ENCODE peak calls at places on chromosome 15, in four cellular contexts. One of them, this sample, is unnamed.

GRCh38 chr15:66800584-66801235 is 98.7 kb downstream of the SMAD6 start:
- DNase-seq in left ventricle myocardium inferior: no peak
- DNase-seq in Panc1: no peak
- DNase-seq in AG04450: no peak
- DNase-seq in this sample: no peak

GRCh38 chr15:47726399-47726823 is 9.1 kb downstream of the SEMA6D start:
- DNase-seq in left ventricle myocardium inferior: no peak
- DNase-seq in Panc1: no peak
- DNase-seq in AG04450: no peak
- DNase-seq in this sample: no peak

GRCh38 chr15:52503788-52504496 is 24.7 kb downstream of the MYO5A start:
- DNase-seq in left ventricle myocardium inferior: no peak
- DNase-seq in Panc1: no peak
- DNase-seq in AG04450: no peak
- DNase-seq in this sample: no peak

GRCh38 chr15:73946795-73947370 is 20.6 kb downstream of the LOXL1 start:
- DNase-seq in left ventricle myocardium inferior: peak; percentile 12
- DNase-seq in Panc1: no peak
- DNase-seq in AG04450: no peak
- DNase-seq in this sample: no peak

GRCh38 chr15:60982249-60982932 is 246.7 kb downstream of the RORA start:
- DNase-seq in left ventricle myocardium inferior: no peak
- DNase-seq in Panc1: no peak
- DNase-seq in AG04450: no peak
- DNase-seq in this sample: no peak

GRCh38 chr15:79640206-79640605 is 208.1 kb downstream of the MINAR1 start:
- DNase-seq in left ventricle myocardium inferior: peak; percentile 15
- DNase-seq in Panc1: peak; percentile 67
- DNase-seq in AG04450: peak; percentile 38
- DNase-seq in this sample: no peak

GRCh38 chr15:81091889-81092558 is 42.0 kb upstream of the CFAP161 start:
- DNase-seq in left ventricle myocardium inferior: no peak
- DNase-seq in Panc1: peak; percentile 45
- DNase-seq in AG04450: peak; percentile 89
- DNase-seq in this sample: no peak

GRCh38 chr15:29731865-29732264 is 90.4 kb downstream of the TJP1 start:
- DNase-seq in left ventricle myocardium inferior: no peak
- DNase-seq in Panc1: no peak
- DNase-seq in AG04450: no peak
- DNase-seq in this sample: no peak

GRCh38 chr15:76979331-76979925 is 15.5 kb upstream of the PSTPIP1 start:
- DNase-seq in left ventricle myocardium inferior: no peak
- DNase-seq in Panc1: no peak
- DNase-seq in AG04450: peak; percentile 18
- DNase-seq in this sample: no peak

GRCh38 chr15:92797168-92798052 is 102.7 kb upstream of the CHD2 start:
- DNase-seq in left ventricle myocardium inferior: no peak
- DNase-seq in Panc1: no peak
- DNase-seq in AG04450: peak; percentile 48
- DNase-seq in this sample: no peak

GRCh38 chr15:67690936-67691335 is 134.4 kb upstream of the SKOR1 start:
- DNase-seq in left ventricle myocardium inferior: no peak
- DNase-seq in Panc1: no peak
- DNase-seq in AG04450: peak; percentile 16
- DNase-seq in this sample: no peak

GRCh38 chr15:52128568-52128967 is 16.0 kb upstream of the BCL2L10 start:
- DNase-seq in left ventricle myocardium inferior: no peak
- DNase-seq in Panc1: no peak
- DNase-seq in AG04450: no peak
- DNase-seq in this sample: no peak

GRCh38 chr15:83372434-83372873 is 74.7 kb upstream of the SH3GL3 start:
- DNase-seq in left ventricle myocardium inferior: no peak
- DNase-seq in Panc1: no peak
- DNase-seq in AG04450: no peak
- DNase-seq in this sample: no peak

GRCh38 chr15:99403597-99403996 is 152.3 kb downstream of the LRRC28 start:
- DNase-seq in left ventricle myocardium inferior: no peak
- DNase-seq in Panc1: no peak
- DNase-seq in AG04450: no peak
- DNase-seq in this sample: no peak

GRCh38 chr15:82850242-82850591 is 40.8 kb downstream of the WHAMM start:
- DNase-seq in left ventricle myocardium inferior: no peak
- DNase-seq in Panc1: no peak
- DNase-seq in AG04450: no peak
- DNase-seq in this sample: peak; percentile 16

GRCh38 chr15:38930851-38931572 is 366.4 kb upstream of the RASGRP1 start:
- DNase-seq in left ventricle myocardium inferior: no peak
- DNase-seq in Panc1: no peak
- DNase-seq in AG04450: peak; percentile 21
- DNase-seq in this sample: no peak

DNA sequence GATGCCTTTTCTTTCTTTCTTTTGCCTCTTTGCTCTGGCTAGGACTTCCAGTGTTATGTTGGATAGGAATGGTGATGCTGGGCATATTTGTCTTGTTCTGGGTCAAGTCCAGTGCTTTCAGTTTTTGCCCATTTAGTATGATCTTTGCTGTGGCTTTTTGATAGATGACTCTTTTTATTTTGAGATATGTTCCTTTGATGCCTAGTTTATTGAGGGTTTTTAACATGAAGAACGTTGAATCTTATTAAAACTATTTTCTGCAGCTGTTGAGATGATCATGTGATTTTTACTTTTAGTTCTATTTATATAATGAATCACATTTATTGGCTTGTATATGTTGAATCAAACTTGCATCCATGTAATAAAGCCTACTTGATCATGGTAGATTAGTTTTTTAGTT is 363.8 kb upstream of the RASGRP1 start:
- DNase-seq in left ventricle myocardium inferior: no peak
- DNase-seq in Panc1: no peak
- DNase-seq in AG04450: no peak
- DNase-seq in this sample: no peak
- H3K9me3 ChIP-seq in left ventricle myocardium inferior: peaks cover 7% of the 10 kb centered on the region
- H3K9me3 ChIP-seq in Panc1: no peaks in the 10 kb centered on the region
- H3K9me3 ChIP-seq in AG04450: peaks cover 6% of the 10 kb centered on the region
- H3K9me3 ChIP-seq in this sample: no peaks in the 10 kb centered on the region

GRCh38 chr15:23503546-23503945 is 56.5 kb upstream of the GOLGA6L2 start:
- DNase-seq in left ventricle myocardium inferior: no peak
- DNase-seq in Panc1: no peak
- DNase-seq in AG04450: no peak
- DNase-seq in this sample: no peak

GRCh38 chr15:23506762-23507161 is 58.7 kb upstream of the MKRN3 start:
- DNase-seq in left ventricle myocardium inferior: no peak
- DNase-seq in Panc1: no peak
- DNase-seq in AG04450: no peak
- DNase-seq in this sample: no peak

GRCh38 chr15:23504003-23504402 is 57.0 kb upstream of the GOLGA6L2 start:
- DNase-seq in left ventricle myocardium inferior: no peak
- DNase-seq in Panc1: no peak
- DNase-seq in AG04450: no peak
- DNase-seq in this sample: no peak
- H3K9me3 ChIP-seq in left ventricle myocardium inferior: peaks cover under 1% of the 10 kb centered on the region
- H3K9me3 ChIP-seq in Panc1: no peaks in the 10 kb centered on the region
- H3K9me3 ChIP-seq in AG04450: no peaks in the 10 kb centered on the region
- H3K9me3 ChIP-seq in this sample: no peaks in the 10 kb centered on the region

GRCh38 chr15:89007989-89008388 is 80.3 kb upstream of the ABHD2 start:
- DNase-seq in left ventricle myocardium inferior: no peak
- DNase-seq in Panc1: no peak
- DNase-seq in AG04450: no peak
- DNase-seq in this sample: no peak
- H3K9me3 ChIP-seq in left ventricle myocardium inferior: no peaks in the 10 kb centered on the region
- H3K9me3 ChIP-seq in Panc1: no peaks in the 10 kb centered on the region
- H3K9me3 ChIP-seq in AG04450: no peaks in the 10 kb centered on the region
- H3K9me3 ChIP-seq in this sample: no peaks in the 10 kb centered on the region

DNA sequence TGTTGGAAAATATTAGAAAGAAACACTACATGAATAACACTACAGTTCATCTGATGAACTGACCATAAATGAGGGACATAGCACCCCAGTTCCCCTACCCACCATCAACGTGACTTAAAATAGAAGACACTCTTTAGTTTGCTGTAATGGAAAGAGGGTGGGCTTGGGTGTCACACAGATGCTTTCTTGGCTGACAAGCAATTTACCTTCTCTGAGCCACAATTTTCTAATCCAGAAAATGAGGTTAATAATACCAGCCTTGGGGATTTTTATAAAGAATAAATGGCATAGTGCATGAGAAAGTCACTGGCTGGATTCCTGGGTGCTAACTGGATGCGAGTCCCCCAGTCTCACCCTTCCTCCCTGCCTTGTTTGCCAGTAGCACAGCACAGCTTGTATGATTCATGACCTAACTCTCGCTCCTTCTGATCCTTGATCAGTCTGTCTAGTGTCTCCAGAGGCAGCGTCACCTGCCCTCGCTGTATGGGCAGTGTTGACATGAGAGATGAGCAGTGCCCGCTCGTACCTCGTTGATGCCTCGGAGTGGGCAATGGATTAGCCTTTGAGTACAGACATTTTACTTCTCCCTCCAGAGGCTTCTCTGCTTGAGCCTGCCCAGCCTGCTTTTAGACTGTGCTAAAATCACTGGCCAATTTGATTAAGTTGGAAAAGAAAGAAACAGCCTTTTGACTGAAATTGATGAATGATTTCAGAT is 569.2 kb downstream of the NTRK3 start:
- DNase-seq in left ventricle myocardium inferior: no peak
- DNase-seq in Panc1: no peak
- DNase-seq in AG04450: no peak
- DNase-seq in this sample: no peak
- H3K9me3 ChIP-seq in left ventricle myocardium inferior: peaks cover 25% of the 10 kb centered on the region
- H3K9me3 ChIP-seq in Panc1: no peaks in the 10 kb centered on the region
- H3K9me3 ChIP-seq in AG04450: no peaks in the 10 kb centered on the region
- H3K9me3 ChIP-seq in this sample: no peaks in the 10 kb centered on the region

This sample was measured in breast epithelium.